ENCODE peak calls at places on chromosomes 4 and X, in six cellular contexts. T is H1, O is K562, U is GM12878, X is HepG2, I is HCT116. J is an unnamed sample. For H3K36me3, the result is how much of the 10 kb centered on the place peaks cover.

GRCh38 chr4:960140-960735 is 13.1 kb downstream of the DGKQ start:
- DNase-seq in T (no peak), O (no peak), U (no peak), X (no peak), I (no peak), J (no peak)

GRCh38 chr4:81491943-81492342 is 20.2 kb upstream of the RASGEF1B start:
- DNase-seq in T (no peak), O (no peak), U (no peak), X (no peak), I (no peak), J (no peak)

GRCh38 chr4:55397024-55397520 is 1.3 kb downstream of the TMEM165 start:
- DNase-seq in T (no peak), O (no peak), U (no peak), X (no peak), I (no peak), J (no peak)

GRCh38 chr4:25938251-25939186 is 24.5 kb downstream of the SMIM20 start:
- DNase-seq in T (no peak), O (no peak), U (peak), X (no peak), I (no peak), J (no peak)

GRCh38 chrX:11678174-11678573 is 12.5 kb upstream of the ARHGAP6 start:
- DNase-seq in T (no peak), O (no peak), U (no peak), X (no peak), I (no peak), J (no peak)

GRCh38 chr4:6375620-6376295 is 96.7 kb downstream of the PPP2R2C start:
- DNase-seq in T (no peak), O (no peak), U (no peak), X (no peak), I (no peak), J (no peak)

GRCh38 chrX:48896611-48897011 is 957 bp downstream of the TIMM17B start:
- DNase-seq in T (no peak), O (no peak), U (no peak), X (no peak), I (no peak), J (no peak)

GRCh38 chr4:58776627-58777026 is 1666.4 kb upstream of the IGFBP7 start:
- DNase-seq in T (no peak), O (no peak), U (no peak), X (no peak), I (no peak), J (no peak)

GRCh38 chr4:41014158-41014557 is 200.2 kb downstream of the APBB2 start:
- DNase-seq in T (no peak), O (no peak), U (no peak), X (no peak), I (no peak), J (no peak)

GRCh38 chr4:113222431-113222979 is 173.1 kb downstream of the ANK2 start:
- DNase-seq in T (no peak), O (no peak), U (no peak), X (no peak), I (no peak), J (no peak)

GRCh38 chr4:32145987-32146386 is 1425.8 kb downstream of the PCDH7 start:
- DNase-seq in T (no peak), O (no peak), U (no peak), X (no peak), I (no peak), J (no peak)

GRCh38 chrX:916235-916609 is 285.6 kb downstream of the SHOX start:
- DNase-seq in T (no peak), O (no peak), U (no peak), X (no peak), I (no peak), J (no peak)

GRCh38 chr4:125140966-125141495 is 173.7 kb upstream of the FAT4 start:
- DNase-seq in T (no peak), O (no peak), U (no peak), X (no peak), I (no peak), J (no peak)

GRCh38 chr4:149749769-149750168 is 65.9 kb downstream of the IQCM start:
- DNase-seq in T (no peak), O (no peak), U (no peak), X (no peak), I (no peak), J (no peak)

GRCh38 chrX:14697453-14697852 is 168.1 kb downstream of the GLRA2 start:
- DNase-seq in T (no peak), O (peak), U (no peak), X (peak), I (peak), J (peak)

GRCh38 chr4:119897260-119897659 is 169.4 kb downstream of the MAD2L1 start:
- DNase-seq in T (no peak), O (no peak), U (no peak), X (no peak), I (no peak), J (no peak)

GRCh38 chr4:15234585-15235126 is 193.2 kb upstream of the C1QTNF7 start:
- DNase-seq in T (no peak), O (no peak), U (no peak), X (no peak), I (no peak), J (no peak)

GRCh38 chr4:42339935-42340406 is 57.3 kb upstream of the SHISA3 start:
- DNase-seq in T (no peak), O (no peak), U (no peak), X (no peak), I (no peak), J (no peak)

GRCh38 chr4:3215256-3215655 is 33.7 kb upstream of the MSANTD1 start:
- DNase-seq in T (no peak), O (no peak), U (no peak), X (no peak), I (no peak), J (no peak)

GRCh38 chr4:148447672-148448071 is 5.5 kb upstream of the NR3C2 start:
- DNase-seq in T (no peak), O (no peak), U (no peak), X (no peak), I (no peak), J (no peak)

GRCh38 chr4:150286656-150287055 is 208.4 kb downstream of the DCLK2 start:
- DNase-seq in T (no peak), O (no peak), U (no peak), X (no peak), I (no peak), J (no peak)

GRCh38 chr4:30721353-30722091 is 1.4 kb downstream of the PCDH7 start:
- DNase-seq in T (no peak), O (no peak), U (no peak), X (no peak), I (no peak), J (no peak)

GRCh38 chr4:47686294-47686872 is 151.5 kb downstream of the CORIN start:
- DNase-seq in T (peak), O (peak), U (peak), X (peak), I (peak), J (peak)

GRCh38 chr4:146545102-146545501 is 23.4 kb upstream of the SLC10A7 start:
- DNase-seq in T (no peak), O (peak), U (no peak), X (peak), I (no peak), J (no peak)

GRCh38 chr4:136847881-136848621 is 684.2 kb downstream of the PCDH18 start:
- DNase-seq in T (no peak), O (no peak), U (no peak), X (no peak), I (no peak), J (no peak)

DNA sequence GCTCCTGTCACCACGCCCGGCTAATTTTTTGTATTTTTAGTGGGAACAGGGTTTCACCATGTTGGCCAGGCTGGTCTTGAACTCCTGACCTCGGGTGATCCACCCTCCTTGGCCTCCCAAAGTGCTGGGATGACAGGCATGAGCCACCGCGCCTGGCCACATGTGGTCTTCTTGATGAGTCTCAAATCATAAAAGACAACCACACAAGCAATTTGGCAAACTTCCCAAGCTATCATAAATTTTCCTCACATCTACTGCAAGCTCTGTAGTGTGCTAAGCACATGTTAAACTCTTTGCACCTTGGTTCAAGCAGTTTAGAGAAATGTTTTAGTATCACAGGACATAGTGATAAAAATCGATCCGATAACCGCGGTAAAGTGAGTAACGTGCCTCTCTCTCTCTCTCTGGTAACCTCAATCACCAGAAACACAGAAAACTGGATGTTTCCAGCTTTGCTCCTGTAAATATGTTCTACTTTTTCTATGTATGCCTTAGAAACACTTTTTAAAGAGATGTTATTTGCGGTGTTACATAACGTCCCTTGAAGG is 256.8 kb downstream of the DHRSX start:
- DNase-seq in T (no peak), O (no peak), U (no peak), X (no peak), I (no peak), J (no peak)
- TF ChIP-seq ZNF274 in T (no peak), O (no peak), U (no peak), X (no peak), I (no peak), J (no peak)

GRCh38 chrX:2499507-2499906 is 1.3 kb downstream of the DHRSX start:
- DNase-seq in T (no peak), O (no peak), U (no peak), X (no peak), I (no peak), J (no peak)

GRCh38 chrX:2498781-2499302 is 1.9 kb downstream of the DHRSX start:
- DNase-seq in T (no peak), O (peak), U (no peak), X (peak), I (no peak), J (no peak)

GRCh38 chrX:2492536-2493218 is 8.1 kb downstream of the DHRSX start:
- DNase-seq in T (no peak), O (no peak), U (no peak), X (no peak), I (no peak), J (no peak)

GRCh38 chrX:2497961-2498780 is 2.6 kb downstream of the DHRSX start:
- DNase-seq in T (no peak), O (no peak), U (no peak), X (peak), I (no peak), J (no peak)

DNA sequence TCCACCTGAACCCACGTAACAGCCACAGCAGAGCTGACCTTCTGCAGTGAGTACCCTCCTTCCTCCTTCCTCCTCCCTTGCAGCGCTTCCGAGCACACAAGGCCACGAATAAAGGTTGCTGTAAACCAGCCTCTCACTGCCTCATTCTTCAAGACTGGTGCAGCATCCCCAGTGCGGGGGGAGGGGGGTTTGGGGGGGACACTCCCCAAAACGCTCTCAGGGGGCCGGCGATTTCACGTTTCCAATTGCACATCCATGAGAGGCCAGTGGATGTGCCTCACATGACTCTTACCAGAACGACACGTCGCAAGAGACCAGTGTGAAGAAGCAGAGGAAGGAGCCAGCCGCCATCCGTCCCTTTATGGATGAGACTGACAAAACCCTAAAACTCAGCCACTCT is 5.2 kb downstream of the DHRSX start:
- DNase-seq in T (no peak), O (no peak), U (no peak), X (no peak), I (no peak), J (no peak)
- H3K36me3 ChIP-seq in T (under half), O (under half), U (under half), X (under half), I (under half), J (half or more)

GRCh38 chr4:118278473-118279274 is 74.1 kb downstream of the PRSS12 start:
- DNase-seq in T (peak), O (peak), U (peak), X (peak), I (peak), J (peak)

GRCh38 chr4:118279328-118279727 is 73.5 kb downstream of the PRSS12 start:
- DNase-seq in T (no peak), O (no peak), U (no peak), X (no peak), I (no peak), J (no peak)

GRCh38 chr4:118279920-118280432 is 72.8 kb downstream of the PRSS12 start:
- DNase-seq in T (no peak), O (no peak), U (no peak), X (no peak), I (no peak), J (no peak)

GRCh38 chr4:118281611-118282442 is 71.0 kb downstream of the PRSS12 start:
- DNase-seq in T (no peak), O (peak), U (no peak), X (peak), I (no peak), J (no peak)

GRCh38 chr4:118280501-118281218 is 72.1 kb downstream of the PRSS12 start:
- DNase-seq in T (no peak), O (peak), U (peak), X (peak), I (peak), J (peak)
- TF ChIP-seq ZNF274 in T (no peak), O (no peak), U (no peak), X (no peak), I (no peak), J (no peak)

GRCh38 chr4:7777871-7778523 is 161.7 kb downstream of the AFAP1 start:
- DNase-seq in T (no peak), O (no peak), U (no peak), X (no peak), I (no peak), J (no peak)
- H3K36me3 ChIP-seq in T (under half), O (under half), U (under half), X (under half), I (under half), J (half or more)

GRCh38 chr4:126958482-126958881 is 674.3 kb upstream of the INTU start:
- DNase-seq in T (no peak), O (no peak), U (no peak), X (no peak), I (no peak), J (no peak)

GRCh38 chr4:126957555-126958440 is 675.0 kb upstream of the INTU start:
- DNase-seq in T (no peak), O (no peak), U (no peak), X (no peak), I (no peak), J (no peak)

GRCh38 chr4:126954537-126955291 is 678.0 kb upstream of the INTU start:
- DNase-seq in T (no peak), O (peak), U (no peak), X (no peak), I (no peak), J (no peak)

GRCh38 chr4:126956192-126956897 is 676.4 kb upstream of the INTU start:
- DNase-seq in T (no peak), O (peak), U (no peak), X (no peak), I (no peak), J (no peak)

DNA sequence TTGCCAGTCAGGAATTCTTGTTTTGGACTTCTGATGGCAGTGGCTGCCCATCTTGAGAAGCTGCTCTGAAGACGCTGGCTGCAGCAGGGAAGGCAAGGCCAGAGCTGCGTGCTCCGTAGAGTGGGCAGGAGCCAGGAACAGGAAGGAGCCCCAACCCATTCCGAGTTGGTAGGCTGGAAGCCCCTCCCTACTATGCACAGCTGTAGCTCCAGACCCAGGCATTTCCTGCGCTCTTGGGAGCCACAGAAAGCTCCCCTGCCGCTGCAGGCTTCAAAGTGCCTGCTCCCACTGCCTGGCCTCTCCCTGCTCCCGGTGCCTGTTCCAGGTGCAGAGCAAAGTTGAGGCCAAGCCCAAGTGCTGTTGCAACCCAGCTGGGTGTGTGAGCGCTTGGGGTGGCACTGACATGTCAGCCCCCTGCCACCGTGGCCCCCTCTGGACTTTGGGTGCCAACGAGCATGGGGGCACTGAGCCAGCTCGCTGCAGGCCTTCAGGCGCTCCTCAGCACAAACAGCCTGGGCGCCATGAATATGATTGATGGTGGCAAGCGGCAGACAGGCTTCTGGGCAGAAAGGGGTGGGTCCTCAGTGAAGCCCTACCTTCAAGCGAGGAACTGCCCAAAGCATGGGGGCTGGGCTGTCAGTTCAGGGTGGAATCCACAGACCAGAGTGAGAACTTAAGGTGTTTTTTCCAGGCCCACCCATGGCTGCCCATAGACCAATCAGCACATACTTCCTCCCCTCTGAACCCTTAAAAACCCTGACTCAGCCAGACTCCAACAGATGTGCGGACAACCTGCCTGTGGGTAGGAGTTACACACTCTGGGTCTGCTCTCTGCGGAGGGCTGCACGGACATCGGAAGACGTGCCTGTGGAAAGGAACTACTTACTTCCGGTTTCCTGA is 677.2 kb upstream of the INTU start:
- DNase-seq in T (no peak), O (peak), U (no peak), X (no peak), I (no peak), J (no peak)
- TF ChIP-seq ZNF274 in T (no peak), O (no peak), U (no peak), X (no peak), I (no peak), J (no peak)

DNA sequence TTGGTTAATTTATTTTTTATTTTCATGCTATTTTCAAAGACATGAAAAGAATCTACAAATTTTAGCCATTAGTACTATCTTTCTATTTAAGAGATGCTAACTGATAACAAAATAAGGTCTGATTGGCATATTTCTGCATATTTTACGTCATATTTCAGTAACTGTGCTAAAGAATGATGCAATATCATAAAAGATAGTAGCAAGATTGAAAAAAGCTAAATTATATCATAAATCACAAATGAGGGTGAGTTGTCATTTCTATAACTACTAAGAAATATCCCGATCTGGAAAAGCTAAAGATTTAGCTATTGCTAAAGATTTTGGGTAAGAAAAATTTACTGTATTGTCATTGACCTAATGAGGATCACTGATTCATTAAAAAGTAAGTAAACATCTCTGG is 103.6 kb downstream of the HPGD start:
- DNase-seq in T (no peak), O (no peak), U (no peak), X (no peak), I (no peak), J (no peak)
- H3K36me3 ChIP-seq in T (under half), O (under half), U (under half), X (under half), I (under half), J (under half)

DNA sequence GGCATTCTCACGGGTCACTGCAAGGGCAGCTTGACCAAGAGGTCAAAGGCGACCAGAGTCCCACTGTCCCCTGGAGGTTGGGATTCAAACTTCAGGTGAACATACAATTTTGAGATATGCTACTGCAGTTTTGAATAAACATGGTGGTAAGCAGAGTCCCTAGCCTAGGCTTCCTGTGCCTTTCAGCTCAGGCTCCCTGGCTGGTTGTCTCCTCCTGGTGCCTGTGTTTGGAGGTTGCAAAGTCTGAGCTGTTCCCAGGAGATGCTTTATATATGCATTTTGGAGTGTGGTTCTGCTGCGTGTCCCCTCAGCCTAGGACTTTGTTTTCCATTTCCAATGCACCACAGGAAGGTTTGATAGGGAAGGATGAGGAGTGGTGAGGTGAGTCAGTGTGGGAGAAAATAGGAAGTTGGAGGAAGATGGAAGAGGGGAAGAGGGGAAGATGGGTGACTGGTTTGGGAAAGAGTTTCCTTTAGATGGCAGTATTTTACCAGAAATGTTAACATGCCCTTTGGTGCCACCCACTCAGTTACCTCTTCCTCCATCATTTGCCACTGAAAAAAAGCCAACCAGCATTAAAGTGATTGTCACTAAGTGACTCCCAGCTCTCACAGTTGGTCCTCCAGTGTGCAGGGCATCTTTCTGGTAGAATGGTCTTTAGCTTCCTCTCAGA is 211.7 kb upstream of the AGTR2 start:
- DNase-seq in T (no peak), O (no peak), U (no peak), X (no peak), I (no peak), J (no peak)
- TF ChIP-seq ZNF274 in T (no peak), O (no peak), U (no peak), X (no peak), I (no peak), J (no peak)

J was measured in NT2/D1.